ENCODE peak calls at places on chromosomes 12 and 14, in five cellular contexts. J is heart right ventricle, E is fibroblast of the aortic adventitia, I is neural progenitor cell, O is tibial artery. Q is an unnamed sample.

GRCh38 chr14:55126932-55127490 is 2.0 kb upstream of the LGALS3 start:
- DNase-seq in J (no peak), E (no peak), I (peak), O (no peak), Q (peak)

GRCh38 chr12:34287437-34287836 is 265.1 kb downstream of the ALG10 start:
- DNase-seq in J (no peak), E (no peak), I (no peak), O (peak), Q (no peak)

GRCh38 chr12:51779876-51780275 is 68.6 kb downstream of the FIGNL2 start:
- DNase-seq in J (no peak), E (no peak), I (no peak), O (no peak), Q (no peak)

GRCh38 chr14:101709962-101710891 is 51.3 kb upstream of the PPP2R5C start:
- DNase-seq in J (no peak), E (no peak), I (no peak), O (no peak), Q (no peak)

GRCh38 chr14:104876251-104876699 is 11.2 kb downstream of the CEP170B start:
- DNase-seq in J (peak), E (peak), I (peak), O (no peak), Q (peak)

GRCh38 chr12:91113621-91114020 is 2.3 kb upstream of the LUM start:
- DNase-seq in J (no peak), E (no peak), I (no peak), O (no peak), Q (no peak)

GRCh38 chr14:24984846-24985589 is 64.9 kb downstream of the STXBP6 start:
- DNase-seq in J (no peak), E (no peak), I (no peak), O (no peak), Q (peak)

GRCh38 chr14:22098435-22098834 is 424.8 kb upstream of the OR4E1 start:
- DNase-seq in J (no peak), E (no peak), I (no peak), O (no peak), Q (no peak)

GRCh38 chr12:49358548-49359141 is 8.6 kb upstream of the SPATS2 start:
- DNase-seq in J (no peak), E (peak), I (peak), O (peak), Q (peak)

GRCh38 chr12:98220636-98221035 is 294.8 kb upstream of the TMPO start:
- DNase-seq in J (no peak), E (no peak), I (no peak), O (no peak), Q (no peak)

GRCh38 chr14:92531151-92531873 is 17.7 kb downstream of the RIN3 start:
- DNase-seq in J (no peak), E (no peak), I (no peak), O (peak), Q (no peak)

GRCh38 chr14:24411468-24412454 is 13.0 kb downstream of the NYNRIN start:
- DNase-seq in J (no peak), E (peak), I (peak), O (no peak), Q (peak)

GRCh38 chr12:6330999-6331714 is 10.7 kb downstream of the TNFRSF1A start:
- DNase-seq in J (no peak), E (peak), I (no peak), O (no peak), Q (no peak)

GRCh38 chr12:27284751-27285150 is 40.7 kb downstream of the STK38L start:
- DNase-seq in J (no peak), E (peak), I (no peak), O (no peak), Q (peak)

GRCh38 chr14:66624319-66624937 is 116.5 kb downstream of the GPHN start:
- DNase-seq in J (peak), E (peak), I (peak), O (no peak), Q (peak)

DNA sequence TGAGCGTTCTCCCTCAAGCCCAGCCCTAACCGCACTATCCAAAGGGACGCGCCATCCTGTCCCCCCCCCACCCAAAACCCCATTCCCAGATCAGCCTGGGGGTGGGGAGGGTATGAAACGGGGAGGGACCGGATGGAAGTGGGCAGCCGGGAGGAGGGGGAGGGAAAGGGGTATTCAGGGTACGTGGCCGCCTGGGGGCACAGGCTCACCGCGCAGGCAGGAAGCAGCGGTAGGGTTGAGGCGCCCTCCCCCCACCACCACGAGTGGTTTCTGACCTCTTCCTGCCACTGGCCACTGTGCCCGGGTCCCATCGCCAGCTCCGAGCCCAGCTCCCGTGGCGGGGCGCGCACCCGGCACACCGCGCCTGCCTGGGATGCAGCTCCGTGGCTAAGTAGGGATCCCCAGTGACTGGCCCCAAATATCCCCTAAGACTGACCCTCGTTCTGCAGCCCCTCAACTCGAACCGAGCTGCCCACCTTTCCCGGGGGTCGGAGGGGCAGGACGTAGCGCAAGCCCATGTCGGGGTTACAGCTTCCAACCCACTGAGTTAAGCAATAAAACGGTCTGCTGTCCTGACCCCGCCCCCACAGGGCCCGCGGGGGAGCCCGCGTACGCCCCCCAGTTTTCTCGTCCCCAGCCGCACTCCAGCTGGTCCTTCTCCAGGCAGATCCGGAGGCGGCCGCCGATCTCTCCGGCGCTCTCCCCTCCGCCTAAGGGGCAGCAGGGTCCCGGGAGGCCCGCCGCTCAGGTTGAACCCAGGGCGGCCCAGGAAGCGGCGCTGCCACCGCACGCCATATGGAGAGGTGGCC is 1.2 kb downstream of the ACTN1 start:
- DNase-seq in J (peak), E (peak), I (peak), O (peak), Q (peak)
- TF ChIP-seq CTCF in J (no peak), E (peak), I (no peak), O (peak), Q (no peak)

DNA sequence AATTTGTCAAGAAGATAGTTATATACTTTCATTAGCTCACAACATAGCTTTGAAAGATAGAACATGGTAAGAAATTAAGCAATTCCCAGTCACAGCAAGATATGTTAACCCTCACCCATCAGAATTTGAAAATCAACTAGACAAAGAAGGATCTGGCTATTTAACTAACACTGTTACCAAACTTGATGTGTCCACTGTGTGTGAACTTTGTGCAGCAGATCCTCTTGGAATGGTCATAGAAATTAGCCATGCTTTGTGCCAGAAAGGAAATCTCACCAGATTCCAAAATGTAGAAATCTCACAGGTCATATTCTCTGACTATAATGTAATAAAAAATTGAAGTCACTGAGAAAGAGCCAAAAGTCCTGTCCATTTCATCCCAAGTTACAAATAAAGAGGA is 46.1 kb downstream of the ZNF664 start:
- DNase-seq in J (no peak), E (no peak), I (no peak), O (no peak), Q (no peak)
- H3K4me3 ChIP-seq in J (no peak), E (no peak), I (no peak), O (no peak), Q (no peak)

DNA sequence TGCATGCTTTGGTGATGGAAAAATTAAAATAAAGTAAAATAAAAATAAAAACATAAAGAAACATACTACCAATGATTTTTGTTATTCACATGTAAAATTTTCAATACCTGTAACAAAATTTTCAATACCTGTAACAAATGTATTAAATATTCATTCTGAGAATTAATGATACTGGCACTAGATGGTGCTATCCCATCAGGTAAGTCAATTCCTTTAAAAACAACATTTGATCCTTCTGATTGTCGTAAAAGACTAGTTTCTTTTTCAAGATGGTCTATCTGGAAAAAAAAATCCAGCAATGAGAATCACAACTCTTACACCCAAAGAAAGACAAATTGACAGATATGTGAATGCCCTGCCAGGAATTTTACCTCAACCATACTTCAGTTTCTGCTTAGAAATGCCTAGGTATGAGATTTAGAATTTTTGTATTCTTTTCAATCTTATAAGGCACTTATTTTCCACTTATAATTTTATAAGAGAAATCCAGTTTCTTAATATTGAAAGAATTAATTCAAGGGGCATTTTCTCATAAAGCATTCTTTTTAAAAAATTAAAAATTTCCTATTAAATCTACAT is 30.7 kb downstream of the CEP290 start:
- DNase-seq in J (no peak), E (peak), I (peak), O (no peak), Q (peak)
- TF ChIP-seq CTCF in J (peak), E (peak), I (peak), O (peak), Q (peak)

DNA sequence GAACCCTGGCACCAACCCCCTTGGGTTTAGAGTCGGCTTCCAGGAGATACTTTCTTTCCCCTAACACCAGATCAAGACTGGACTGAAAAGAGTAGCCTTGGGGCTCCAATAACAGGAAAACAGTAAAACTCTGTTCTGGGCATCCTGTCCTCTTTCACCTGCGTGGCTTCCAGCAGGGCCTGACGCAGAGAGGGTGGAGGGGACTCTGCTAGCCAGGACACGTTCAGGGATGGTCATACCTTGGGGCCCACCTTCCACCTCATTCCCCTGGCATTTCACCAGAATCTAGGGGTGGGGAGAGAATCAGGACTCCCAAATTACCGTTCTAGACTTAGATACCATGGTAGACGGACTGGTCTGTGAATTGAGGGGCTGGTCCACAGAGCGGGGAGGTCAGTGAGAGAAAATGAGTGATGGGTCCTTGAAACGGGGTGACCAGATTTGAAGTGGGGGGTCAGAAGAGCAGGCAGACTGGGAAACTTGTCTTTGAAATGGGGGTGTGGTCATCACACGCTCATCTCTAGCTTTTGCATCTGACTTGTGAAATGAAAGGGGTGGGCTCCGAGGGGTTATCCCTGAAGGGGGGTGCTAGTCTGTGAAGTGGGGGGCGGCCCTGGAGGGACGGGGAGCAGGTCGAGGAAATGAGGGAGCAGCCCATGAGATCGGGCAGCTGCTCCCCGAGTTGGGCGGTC is 873 bp downstream of the PXN start:
- DNase-seq in J (no peak), E (no peak), I (no peak), O (no peak), Q (no peak)
- H3K4me3 ChIP-seq in J (peak), E (peak), I (peak), O (peak), Q (peak)

GRCh38 chr12:105234197-105234596 is 1.8 kb downstream of the APPL2 start:
- DNase-seq in J (no peak), E (no peak), I (no peak), O (no peak), Q (no peak)

GRCh38 chr12:105235299-105235746 is 651 bp downstream of the APPL2 start:
- DNase-seq in J (no peak), E (no peak), I (peak), O (no peak), Q (no peak)

GRCh38 chr12:105237671-105238070 is 1.7 kb upstream of the APPL2 start:
- DNase-seq in J (no peak), E (no peak), I (no peak), O (no peak), Q (no peak)

GRCh38 chr12:105233045-105233905 is 2.7 kb downstream of the APPL2 start:
- DNase-seq in J (no peak), E (no peak), I (no peak), O (no peak), Q (peak)

GRCh38 chr12:105235747-105236476 is at the start of gene APPL2:
- DNase-seq in J (peak), E (peak), I (peak), O (peak), Q (peak)
- TF ChIP-seq CTCF in J (peak), E (no peak), I (peak), O (peak), Q (peak)

DNA sequence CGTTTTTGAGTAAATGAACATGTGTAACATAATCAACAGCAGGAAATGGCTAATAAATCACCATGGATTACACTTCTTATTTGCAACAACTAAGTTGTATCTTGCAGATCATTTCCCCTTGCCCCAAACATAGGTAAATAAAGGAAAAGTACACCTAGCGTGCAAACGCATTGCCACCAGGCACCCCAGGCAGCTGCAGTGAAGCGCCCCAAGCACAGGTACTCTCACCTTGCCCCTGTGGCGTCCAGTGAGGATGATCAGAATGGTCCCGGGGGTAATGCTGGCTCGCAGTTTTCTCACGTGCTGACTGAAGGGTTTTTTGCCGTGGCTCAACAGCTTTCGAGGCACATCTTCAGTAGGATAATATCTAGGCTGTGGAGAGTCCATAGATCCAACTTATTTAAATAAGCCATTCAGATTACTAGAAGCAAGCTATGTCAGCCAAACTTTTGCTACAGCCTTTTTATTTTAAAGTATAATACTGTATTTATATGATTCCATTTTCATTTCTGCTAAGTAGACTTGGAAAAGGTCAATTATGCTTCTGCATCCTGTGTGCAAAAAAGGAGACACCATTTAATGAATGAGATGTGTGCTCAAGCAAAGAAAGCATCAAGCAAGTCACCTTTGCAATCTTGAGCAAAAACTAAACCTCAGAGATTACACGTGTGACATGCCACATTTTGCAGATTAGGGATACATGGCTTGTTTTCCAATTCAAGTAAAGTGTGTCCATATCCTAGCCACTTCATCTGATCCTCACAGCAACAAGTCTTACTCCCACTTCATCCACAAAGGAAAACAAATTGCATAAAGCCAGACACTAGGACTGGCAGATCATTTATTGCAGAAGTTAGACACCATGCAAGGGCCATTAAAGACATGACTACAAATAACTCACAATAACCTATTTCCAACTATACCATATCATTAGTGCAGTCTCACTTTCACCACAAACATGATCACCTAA is 2.6 kb downstream of the RPL6 start:
- DNase-seq in J (no peak), E (no peak), I (no peak), O (no peak), Q (no peak)
- H3K4me3 ChIP-seq in J (no peak), E (peak), I (peak), O (no peak), Q (peak)

GRCh38 chr14:76812422-76813383 is at the start of gene ANGEL1:
- DNase-seq in J (peak), E (peak), I (peak), O (peak), Q (peak)
- TF ChIP-seq CTCF in J (no peak), E (no peak), I (no peak), O (no peak), Q (no peak)

GRCh38 chr12:55932546-55932919 is 1.6 kb downstream of the DGKA start:
- DNase-seq in J (no peak), E (peak), I (no peak), O (no peak), Q (no peak)

GRCh38 chr12:55931780-55932545 is 1.0 kb downstream of the DGKA start:
- DNase-seq in J (peak), E (peak), I (peak), O (peak), Q (peak)

GRCh38 chr12:55934343-55934742 is 3.4 kb downstream of the DGKA start:
- DNase-seq in J (no peak), E (peak), I (no peak), O (no peak), Q (no peak)

GRCh38 chr12:55933799-55934174 is 2.8 kb downstream of the DGKA start:
- DNase-seq in J (no peak), E (no peak), I (no peak), O (no peak), Q (no peak)

GRCh38 chr12:55933158-55933798 is 2.3 kb downstream of the DGKA start:
- DNase-seq in J (no peak), E (peak), I (no peak), O (no peak), Q (no peak)
- H3K4me3 ChIP-seq in J (no peak), E (peak), I (no peak), O (no peak), Q (peak)

DNA sequence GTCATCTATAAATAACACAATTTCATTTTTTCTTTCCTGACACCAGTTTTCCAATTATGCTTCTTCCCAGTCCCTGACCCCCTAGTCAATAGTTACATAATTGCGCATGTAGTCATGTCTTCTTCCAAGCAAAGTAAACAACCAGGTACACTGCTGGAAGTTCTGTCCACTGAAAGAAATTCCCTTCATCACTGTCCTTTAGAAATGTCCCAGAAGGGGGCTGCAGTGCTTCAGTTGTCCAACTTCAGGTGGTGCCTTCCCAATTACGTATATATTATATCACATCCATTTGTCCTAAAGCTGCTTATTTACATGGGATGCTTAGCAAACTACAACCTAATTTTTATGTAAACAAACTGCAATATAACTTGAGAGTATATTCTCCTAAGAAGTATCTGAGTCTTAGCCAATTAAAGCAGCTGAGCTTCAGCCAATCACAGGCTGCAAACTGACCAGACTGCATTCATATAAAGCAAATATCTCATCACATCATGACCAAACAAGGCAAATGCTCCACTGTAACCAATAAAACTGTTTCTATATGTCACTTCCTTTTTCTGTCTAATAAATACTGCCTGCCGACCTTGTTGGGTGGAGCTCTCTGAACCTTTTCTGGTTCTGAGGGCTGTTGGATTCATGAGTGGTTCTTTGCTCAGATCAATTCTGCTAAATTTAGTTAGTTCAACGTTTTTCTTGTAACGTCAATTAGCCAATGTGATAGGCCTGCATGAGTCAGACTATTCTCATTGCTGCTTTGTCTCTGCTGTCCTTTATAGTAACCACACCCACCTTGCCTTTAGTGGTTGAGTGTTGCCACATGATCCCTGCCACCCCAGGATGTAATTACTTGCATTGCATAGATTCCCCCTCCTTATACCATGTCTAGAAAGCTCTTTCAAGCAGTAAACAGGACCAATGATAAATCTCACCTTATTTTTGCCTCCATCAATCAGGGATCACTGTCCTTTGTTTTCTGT is 239.3 kb downstream of the ALG10B start:
- DNase-seq in J (no peak), E (no peak), I (no peak), O (no peak), Q (no peak)
- TF ChIP-seq CTCF in J (no peak), E (no peak), I (peak), O (no peak), Q (no peak)

GRCh38 chr12:77847665-77848431 is 17.2 kb downstream of the NAV3 start:
- DNase-seq in J (no peak), E (peak), I (no peak), O (no peak), Q (peak)
- H3K4me3 ChIP-seq in J (no peak), E (no peak), I (no peak), O (no peak), Q (no peak)